ENCODE peak calls at places on chromosomes 7 and 10, in ten cellular contexts. One of them, this sample, is unnamed.

GRCh38 chr10:43209064-43209455 is 57.8 kb downstream of the RASGEF1A start:
- DNase-seq in CMK: no peak
- DNase-seq in upper lobe of right lung: peak
- DNase-seq in activated T-helper 9 cell treated with anti-CD3 and anti-CD28 coated beads, Interleukin-2, amount 50 U/mL, for 16 hours: no peak
- DNase-seq in EL: no peak
- DNase-seq in sigmoid colon: peak
- DNase-seq in HL-60: no peak
- DNase-seq in anterior cingulate cortex: no peak
- DNase-seq in activated CD4-positive, alpha-beta memory T cell treated with anti-CD3 and anti-CD28 coated beads, Interleukin-2, amount 10 ng/mL, durations not matched to agents 7 days and 5 days: no peak
- DNase-seq in cardiac muscle cell: no peak
- DNase-seq in this sample: no peak

GRCh38 chr7:78863248-78863647 is 590.2 kb downstream of the MAGI2 start:
- DNase-seq in CMK: no peak
- DNase-seq in upper lobe of right lung: no peak
- DNase-seq in activated T-helper 9 cell treated with anti-CD3 and anti-CD28 coated beads, Interleukin-2, amount 50 U/mL, for 16 hours: no peak
- DNase-seq in EL: no peak
- DNase-seq in sigmoid colon: no peak
- DNase-seq in HL-60: no peak
- DNase-seq in anterior cingulate cortex: no peak
- DNase-seq in activated CD4-positive, alpha-beta memory T cell treated with anti-CD3 and anti-CD28 coated beads, Interleukin-2, amount 10 ng/mL, durations not matched to agents 7 days and 5 days: no peak
- DNase-seq in cardiac muscle cell: no peak
- DNase-seq in this sample: no peak

GRCh38 chr7:1455241-1455939 is 3.9 kb downstream of the MICALL2 start:
- DNase-seq in CMK: no peak
- DNase-seq in upper lobe of right lung: peak
- DNase-seq in activated T-helper 9 cell treated with anti-CD3 and anti-CD28 coated beads, Interleukin-2, amount 50 U/mL, for 16 hours: no peak
- DNase-seq in EL: no peak
- DNase-seq in sigmoid colon: no peak
- DNase-seq in HL-60: no peak
- DNase-seq in anterior cingulate cortex: no peak
- DNase-seq in activated CD4-positive, alpha-beta memory T cell treated with anti-CD3 and anti-CD28 coated beads, Interleukin-2, amount 10 ng/mL, durations not matched to agents 7 days and 5 days: no peak
- DNase-seq in cardiac muscle cell: no peak
- DNase-seq in this sample: no peak

GRCh38 chr10:92239600-92240288 is 51.1 kb downstream of the CPEB3 start:
- DNase-seq in CMK: no peak
- DNase-seq in upper lobe of right lung: peak
- DNase-seq in activated T-helper 9 cell treated with anti-CD3 and anti-CD28 coated beads, Interleukin-2, amount 50 U/mL, for 16 hours: peak
- DNase-seq in EL: peak
- DNase-seq in sigmoid colon: peak
- DNase-seq in HL-60: peak
- DNase-seq in anterior cingulate cortex: peak
- DNase-seq in activated CD4-positive, alpha-beta memory T cell treated with anti-CD3 and anti-CD28 coated beads, Interleukin-2, amount 10 ng/mL, durations not matched to agents 7 days and 5 days: peak
- DNase-seq in cardiac muscle cell: peak
- DNase-seq in this sample: no peak

GRCh38 chr7:44147026-44147881 is 6.1 kb upstream of the MYL7 start:
- DNase-seq in CMK: no peak
- DNase-seq in upper lobe of right lung: no peak
- DNase-seq in activated T-helper 9 cell treated with anti-CD3 and anti-CD28 coated beads, Interleukin-2, amount 50 U/mL, for 16 hours: no peak
- DNase-seq in EL: no peak
- DNase-seq in sigmoid colon: peak
- DNase-seq in HL-60: no peak
- DNase-seq in anterior cingulate cortex: no peak
- DNase-seq in activated CD4-positive, alpha-beta memory T cell treated with anti-CD3 and anti-CD28 coated beads, Interleukin-2, amount 10 ng/mL, durations not matched to agents 7 days and 5 days: no peak
- DNase-seq in cardiac muscle cell: peak
- DNase-seq in this sample: no peak

GRCh38 chr7:69599211-69599878 is 1.1 kb downstream of the AUTS2 start:
- DNase-seq in CMK: no peak
- DNase-seq in upper lobe of right lung: peak
- DNase-seq in activated T-helper 9 cell treated with anti-CD3 and anti-CD28 coated beads, Interleukin-2, amount 50 U/mL, for 16 hours: no peak
- DNase-seq in EL: no peak
- DNase-seq in sigmoid colon: peak
- DNase-seq in HL-60: no peak
- DNase-seq in anterior cingulate cortex: no peak
- DNase-seq in activated CD4-positive, alpha-beta memory T cell treated with anti-CD3 and anti-CD28 coated beads, Interleukin-2, amount 10 ng/mL, durations not matched to agents 7 days and 5 days: no peak
- DNase-seq in cardiac muscle cell: no peak
- DNase-seq in this sample: peak

GRCh38 chr10:34768261-34768971 is 46.7 kb downstream of the PARD3 start:
- DNase-seq in CMK: no peak
- DNase-seq in upper lobe of right lung: peak
- DNase-seq in activated T-helper 9 cell treated with anti-CD3 and anti-CD28 coated beads, Interleukin-2, amount 50 U/mL, for 16 hours: no peak
- DNase-seq in EL: no peak
- DNase-seq in sigmoid colon: peak
- DNase-seq in HL-60: no peak
- DNase-seq in anterior cingulate cortex: peak
- DNase-seq in activated CD4-positive, alpha-beta memory T cell treated with anti-CD3 and anti-CD28 coated beads, Interleukin-2, amount 10 ng/mL, durations not matched to agents 7 days and 5 days: no peak
- DNase-seq in cardiac muscle cell: peak
- DNase-seq in this sample: peak

GRCh38 chr7:37201003-37201875 is 247.4 kb downstream of the ELMO1 start:
- DNase-seq in CMK: peak
- DNase-seq in upper lobe of right lung: peak
- DNase-seq in activated T-helper 9 cell treated with anti-CD3 and anti-CD28 coated beads, Interleukin-2, amount 50 U/mL, for 16 hours: peak
- DNase-seq in EL: peak
- DNase-seq in sigmoid colon: peak
- DNase-seq in HL-60: peak
- DNase-seq in anterior cingulate cortex: peak
- DNase-seq in activated CD4-positive, alpha-beta memory T cell treated with anti-CD3 and anti-CD28 coated beads, Interleukin-2, amount 10 ng/mL, durations not matched to agents 7 days and 5 days: peak
- DNase-seq in cardiac muscle cell: peak
- DNase-seq in this sample: peak

GRCh38 chr10:16787361-16787791 is 29.8 kb downstream of the RSU1 start:
- DNase-seq in CMK: no peak
- DNase-seq in upper lobe of right lung: no peak
- DNase-seq in activated T-helper 9 cell treated with anti-CD3 and anti-CD28 coated beads, Interleukin-2, amount 50 U/mL, for 16 hours: peak
- DNase-seq in EL: no peak
- DNase-seq in sigmoid colon: no peak
- DNase-seq in HL-60: no peak
- DNase-seq in anterior cingulate cortex: no peak
- DNase-seq in activated CD4-positive, alpha-beta memory T cell treated with anti-CD3 and anti-CD28 coated beads, Interleukin-2, amount 10 ng/mL, durations not matched to agents 7 days and 5 days: peak
- DNase-seq in cardiac muscle cell: no peak
- DNase-seq in this sample: no peak

GRCh38 chr7:113774182-113774807 is 144.5 kb downstream of the PPP1R3A start:
- DNase-seq in CMK: no peak
- DNase-seq in upper lobe of right lung: no peak
- DNase-seq in activated T-helper 9 cell treated with anti-CD3 and anti-CD28 coated beads, Interleukin-2, amount 50 U/mL, for 16 hours: no peak
- DNase-seq in EL: peak
- DNase-seq in sigmoid colon: no peak
- DNase-seq in HL-60: no peak
- DNase-seq in anterior cingulate cortex: no peak
- DNase-seq in activated CD4-positive, alpha-beta memory T cell treated with anti-CD3 and anti-CD28 coated beads, Interleukin-2, amount 10 ng/mL, durations not matched to agents 7 days and 5 days: no peak
- DNase-seq in cardiac muscle cell: peak
- DNase-seq in this sample: peak

This sample was measured in SJCRH30.